ENCODE peak calls at places on chromosomes 2 and 18, in nine cellular contexts. B is activated CD8-positive, alpha-beta T cell treated with anti-CD3 and anti-CD28 coated beads, Interleukin-2, amount 10 ng/mL, durations not matched to agents 7 days and 5 days; Y is brain microvascular endothelial cell; D is stimulated activated naive B cell treated with anti-CD40 and anti-IgM and Interleukin-4, amounts not matched to agents 10 μg/mL and 1 μg/mL and 100 μg/mL, for 72 hours; C is heart left ventricle; Q is Daoy; L is epithelial cell of esophagus; O is iris pigment epithelial cell; F is glutamatergic neuron. X is an unnamed sample.
A peak's percentile ranks its signal among the peaks of the same experiment; 100 is the strongest.

GRCh38 chr2:238170386-238171071 is 11.8 kb downstream of the ERFE start:
- DNase-seq in Y (no peak), O (no peak), Q (no peak), C (peak; percentile 27), D (no peak), B (no peak), L (no peak), F (no peak), X (no peak)

GRCh38 chr2:144548088-144548487 is 28.2 kb upstream of the ZEB2 start:
- DNase-seq in L (no peak), Y (no peak), Q (no peak), F (no peak), D (no peak), C (no peak), O (no peak), B (no peak), X (no peak)

GRCh38 chr2:184543832-184544231 is 54.5 kb upstream of the ZNF804A start:
- DNase-seq in Q (no peak), B (no peak), F (no peak), Y (no peak), C (no peak), L (no peak), D (no peak), O (no peak), X (no peak)

GRCh38 chr2:37454851-37455762 is 110.7 kb downstream of the QPCT start:
- DNase-seq in F (no peak), Y (no peak), B (no peak), D (no peak), C (no peak), L (peak; percentile 43), Q (no peak), O (peak; percentile 54), X (no peak)

GRCh38 chr2:73176881-73177644 is 25.3 kb upstream of the NOTO start:
- DNase-seq in O (peak; percentile 79), Q (peak; percentile 93), L (peak; percentile 77), D (peak; percentile 80), C (peak; percentile 92), F (peak; percentile 93), Y (peak; percentile 76), B (peak; percentile 93), X (peak; percentile 76)

GRCh38 chr2:181457121-181457740 is at the start of gene ITGA4:
- DNase-seq in O (peak; percentile 89), Y (peak; percentile 73), B (peak; percentile 91), F (peak; percentile 88), C (peak; percentile 63), D (peak; percentile 85), Q (peak; percentile 83), L (peak; percentile 61), X (peak; percentile 69)

GRCh38 chr2:191540681-191541080 is 137.3 kb upstream of the NABP1 start:
- DNase-seq in D (no peak), B (no peak), Q (no peak), L (no peak), C (no peak), Y (no peak), O (no peak), F (no peak), X (no peak)

GRCh38 chr2:218813771-218814460 is 17.7 kb downstream of the PRKAG3 start:
- DNase-seq in B (no peak), C (no peak), L (no peak), Q (no peak), O (no peak), F (no peak), Y (no peak), D (no peak), X (no peak)

GRCh38 chr2:88054300-88055048 is 1.1 kb downstream of the KRCC1 start:
- DNase-seq in D (no peak), F (no peak), O (peak; percentile 16), Q (no peak), Y (peak; percentile 3), C (no peak), B (no peak), L (no peak), X (no peak)

GRCh38 chr2:121038431-121038830 is 246.6 kb downstream of the TFCP2L1 start:
- DNase-seq in O (no peak), F (no peak), L (no peak), C (no peak), Y (no peak), B (no peak), D (no peak), Q (no peak), X (no peak)

GRCh38 chr2:173231042-173231441 is 123.6 kb upstream of the CDCA7 start:
- DNase-seq in C (no peak), B (no peak), Q (no peak), F (no peak), D (no peak), Y (no peak), O (no peak), L (no peak), X (no peak)

GRCh38 chr2:86035883-86036789 is 69.5 kb downstream of the POLR1A start:
- DNase-seq in Q (peak; percentile 88), Y (peak; percentile 76), L (peak; percentile 58), C (peak; percentile 88), D (peak; percentile 72), F (peak; percentile 56), B (peak; percentile 81), O (peak; percentile 90), X (peak; percentile 89)

GRCh38 chr2:164771897-164772296 is 69.7 kb downstream of the COBLL1 start:
- DNase-seq in Q (no peak), C (no peak), Y (no peak), O (peak; percentile 36), D (no peak), F (no peak), B (no peak), L (no peak), X (no peak)

GRCh38 chr2:199862779-199863178 is 11.8 kb upstream of the FTCDNL1 start:
- DNase-seq in F (no peak), O (peak; percentile 15), D (no peak), Y (peak; percentile 2), Q (no peak), B (no peak), C (no peak), L (no peak), X (no peak)

GRCh38 chr2:124112255-124112654 is 87.2 kb downstream of the CNTNAP5 start:
- DNase-seq in C (no peak), O (no peak), Y (no peak), F (no peak), B (no peak), L (no peak), Q (no peak), D (no peak), X (no peak)

GRCh38 chr2:68190991-68191731 is 33.5 kb downstream of the PNO1 start:
- DNase-seq in L (peak; percentile 91), C (no peak), Y (peak; percentile 51), F (no peak), B (no peak), D (no peak), Q (peak; percentile 51), O (peak; percentile 90), X (no peak)

GRCh38 chr18:26546170-26546874 is 2.0 kb downstream of the KCTD1 start:
- DNase-seq in C (no peak), Q (no peak), B (no peak), Y (no peak), O (peak; percentile 32), F (no peak), D (no peak), L (peak; percentile 60), X (no peak)

GRCh38 chr2:47195149-47195548 is 40.0 kb upstream of the STPG4 start:
- DNase-seq in Q (peak; percentile 82), D (no peak), Y (no peak), F (no peak), C (no peak), L (peak; percentile 81), B (no peak), O (no peak), X (no peak)

GRCh38 chr2:84701880-84702279 is 179.0 kb downstream of the TRABD2A start:
- DNase-seq in F (no peak), Q (no peak), B (no peak), C (no peak), D (no peak), L (peak; percentile 44), Y (peak; percentile 18), O (peak; percentile 97), X (no peak)

GRCh38 chr2:140654565-140654964 is 1476.3 kb downstream of the LRP1B start:
- DNase-seq in D (no peak), F (no peak), O (peak; percentile 13), L (no peak), B (no peak), C (no peak), Q (no peak), Y (no peak), X (no peak)

GRCh38 chr2:118123561-118124232 is 35.4 kb downstream of the INSIG2 start:
- DNase-seq in F (no peak), B (no peak), L (peak; percentile 97), O (peak; percentile 61), C (peak; percentile 33), Y (peak; percentile 45), Q (peak; percentile 83), D (no peak), X (no peak)

GRCh38 chr2:231614559-231615057 is 21.9 kb downstream of the TEX44 start:
- DNase-seq in Q (no peak), B (peak; percentile 51), D (peak; percentile 72), L (no peak), F (no peak), O (no peak), C (peak; percentile 70), Y (no peak), X (peak; percentile 61)

GRCh38 chr2:217802876-217803638 is 199.7 kb downstream of the TNS1 start:
- DNase-seq in C (no peak), D (no peak), Q (no peak), L (no peak), O (no peak), F (no peak), B (no peak), Y (no peak), X (no peak)

GRCh38 chr18:37564796-37565137 is 831 bp downstream of the CELF4 start:
- DNase-seq in C (peak; percentile 47), L (peak; percentile 40), F (no peak), O (peak; percentile 39), D (no peak), Q (peak; percentile 62), B (peak; percentile 35), Y (peak; percentile 20), X (no peak)

GRCh38 chr2:69026026-69026425 is 13.0 kb downstream of the ANTXR1 start:
- DNase-seq in Y (peak; percentile 47), O (peak; percentile 67), D (peak; percentile 15), L (peak; percentile 71), C (no peak), Q (peak; percentile 41), F (no peak), B (peak; percentile 52), X (peak; percentile 18)

GRCh38 chr2:66428986-66429612 is 5.8 kb upstream of the MEIS1 start:
- DNase-seq in Y (peak; percentile 36), F (no peak), O (peak; percentile 66), B (peak; percentile 26), D (no peak), C (no peak), L (peak; percentile 70), Q (no peak), X (peak; percentile 43)

GRCh38 chr18:79386547-79386946 is 9.2 kb upstream of the NFATC1 start:
- DNase-seq in Q (no peak), O (no peak), L (no peak), D (no peak), F (no peak), Y (no peak), C (no peak), B (no peak), X (no peak)

GRCh38 chr18:22710628-22711380 is 222.3 kb upstream of the RBBP8 start:
- DNase-seq in Q (peak; percentile 79), D (no peak), L (peak; percentile 88), Y (peak; percentile 71), F (peak; percentile 41), B (no peak), C (peak; percentile 45), O (peak; percentile 75), X (no peak)

GRCh38 chr2:8675543-8675942 is 6.3 kb upstream of the ID2 start:
- DNase-seq in D (no peak), Y (no peak), O (no peak), F (no peak), Q (no peak), B (no peak), L (no peak), C (no peak), X (no peak)

GRCh38 chr2:9752441-9753275 is 90.6 kb upstream of the TAF1B start:
- DNase-seq in Q (peak; percentile 96), B (peak; percentile 87), C (no peak), L (peak; percentile 97), Y (peak; percentile 41), F (no peak), D (no peak), O (peak; percentile 49), X (no peak)

GRCh38 chr2:188322569-188323531 is 31.2 kb downstream of the GULP1 start:
- DNase-seq in O (peak; percentile 81), B (no peak), F (no peak), C (no peak), L (no peak), Q (no peak), Y (peak; percentile 75), D (no peak), X (no peak)